ENCODE peak calls at places on chromosomes 3 and 15, in four cellular contexts. F, Q, G and O are unnamed samples.

GRCh38 chr3:156474560-156475389 is 80.1 kb downstream of the SSR3 start:
- DNase-seq in F (peak), Q (no peak), G (no peak), O (peak)

GRCh38 chr15:36029606-36030005 is 483.6 kb upstream of the DPH6 start:
- DNase-seq in F (no peak), Q (peak), G (peak), O (peak)

GRCh38 chr3:197392961-197393360 is 94.5 kb upstream of the DLG1 start:
- DNase-seq in F (no peak), Q (peak), G (no peak), O (no peak)

GRCh38 chr3:50254577-50255250 is 14.2 kb upstream of the SEMA3B start:
- DNase-seq in F (peak), Q (no peak), G (no peak), O (no peak)

GRCh38 chr3:185280572-185281365 is 26.9 kb upstream of the EHHADH start:
- DNase-seq in F (peak), Q (peak), G (peak), O (peak)

GRCh38 chr15:100670505-100671021 is 68.2 kb downstream of the ASB7 start:
- DNase-seq in F (no peak), Q (no peak), G (no peak), O (no peak)

GRCh38 chr3:185988080-185988815 is 50.4 kb upstream of the TRA2B start:
- DNase-seq in F (peak), Q (no peak), G (no peak), O (no peak)

GRCh38 chr3:32406481-32407408 is 15.1 kb downstream of the CMTM7 start:
- DNase-seq in F (no peak), Q (no peak), G (no peak), O (no peak)

GRCh38 chr3:94776401-94776915 is 713.6 kb downstream of the NSUN3 start:
- DNase-seq in F (no peak), Q (no peak), G (no peak), O (no peak)

GRCh38 chr3:61820306-61820992 is 259.1 kb downstream of the PTPRG start:
- DNase-seq in F (no peak), Q (no peak), G (no peak), O (no peak)

GRCh38 chr15:31487811-31488436 is 161.3 kb downstream of the KLF13 start:
- DNase-seq in F (no peak), Q (peak), G (no peak), O (no peak)

GRCh38 chr3:139107424-139108252 is 62.9 kb upstream of the PRR23C start:
- DNase-seq in F (no peak), Q (no peak), G (no peak), O (no peak)

GRCh38 chr3:183513046-183513706 is 42.3 kb downstream of the KLHL6 start:
- DNase-seq in F (no peak), Q (no peak), G (no peak), O (no peak)

GRCh38 chr15:78509726-78510312 is 2.4 kb downstream of the HYKK start:
- DNase-seq in F (no peak), Q (no peak), G (no peak), O (no peak)

GRCh38 chr15:78502641-78503040 is 4.7 kb upstream of the HYKK start:
- DNase-seq in F (no peak), Q (no peak), G (no peak), O (no peak)

GRCh38 chr15:78507831-78508160 is 419 bp downstream of the HYKK start:
- DNase-seq in F (no peak), Q (no peak), G (no peak), O (no peak)

GRCh38 chr15:78508272-78508671 is 895 bp downstream of the HYKK start:
- DNase-seq in F (no peak), Q (no peak), G (peak), O (no peak)

DNA sequence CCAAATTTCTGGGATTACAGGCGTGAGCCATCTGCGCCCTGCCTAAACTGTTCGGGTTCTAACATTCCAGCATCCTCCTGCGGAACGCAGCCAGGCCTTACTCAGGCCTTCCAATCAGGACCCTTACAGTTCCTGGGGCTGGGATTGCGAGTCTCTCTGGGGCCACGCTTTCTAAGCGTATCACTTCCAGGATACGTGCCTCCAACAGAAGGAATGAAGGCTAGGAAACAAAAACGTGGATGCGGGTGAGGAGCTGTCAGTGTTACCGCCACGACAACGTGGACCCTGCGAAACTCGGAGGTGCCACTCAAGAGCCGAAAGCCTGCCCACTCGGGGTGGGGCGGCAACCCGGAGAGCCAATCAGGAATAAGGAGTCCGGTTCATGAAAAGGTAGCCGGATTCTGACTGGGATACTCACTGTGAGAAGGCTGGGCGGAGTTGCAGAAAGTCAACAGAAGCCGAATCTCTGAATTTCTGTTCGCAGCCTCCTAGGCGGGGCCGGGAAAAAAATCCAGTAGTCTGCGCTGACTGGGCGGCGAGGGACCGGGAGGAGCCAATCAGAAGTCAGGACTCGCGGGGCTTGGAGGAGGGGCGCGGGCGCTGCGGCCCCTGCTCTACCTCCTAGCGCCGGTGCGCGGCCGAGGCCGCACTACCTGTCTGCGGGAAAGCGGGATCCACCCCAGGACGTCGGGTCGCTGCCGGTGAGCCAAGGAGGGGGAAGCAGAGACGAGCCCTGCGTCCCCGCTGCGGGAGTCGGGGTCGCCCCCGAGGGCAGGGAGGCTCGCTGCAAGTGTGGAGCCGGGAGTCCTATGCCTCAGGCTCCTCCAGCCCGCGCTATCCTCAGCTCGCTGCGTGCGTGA is at the start of gene HYKK:
- DNase-seq in F (peak), Q (peak), G (peak), O (peak)
- H3K23ac ChIP-seq in F (peak), Q (peak), G (no peak), O (no peak)

DNA sequence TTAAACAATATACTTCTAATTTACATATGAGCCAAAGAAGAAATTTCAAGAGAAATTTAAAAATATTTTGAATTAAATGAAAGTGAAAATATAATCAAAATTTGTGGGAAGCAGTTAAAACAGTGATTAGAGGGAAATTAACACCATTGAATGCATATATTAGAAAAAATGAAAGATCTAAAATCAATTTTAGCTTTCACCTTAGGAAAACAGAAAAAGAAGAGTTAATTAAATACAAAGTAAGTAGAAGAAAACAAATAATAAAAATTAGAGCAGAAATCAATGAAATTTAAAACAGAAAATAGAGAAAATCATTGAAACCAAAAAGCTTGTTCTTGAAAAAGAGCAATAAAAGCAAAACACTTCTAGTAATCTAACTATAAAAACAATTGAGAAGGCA is 38.6 kb upstream of the AP3B2 start:
- DNase-seq in F (no peak), Q (no peak), G (no peak), O (no peak)
- H2BK120ac ChIP-seq in F (no peak), Q (no peak), G (no peak), O (no peak)

DNA sequence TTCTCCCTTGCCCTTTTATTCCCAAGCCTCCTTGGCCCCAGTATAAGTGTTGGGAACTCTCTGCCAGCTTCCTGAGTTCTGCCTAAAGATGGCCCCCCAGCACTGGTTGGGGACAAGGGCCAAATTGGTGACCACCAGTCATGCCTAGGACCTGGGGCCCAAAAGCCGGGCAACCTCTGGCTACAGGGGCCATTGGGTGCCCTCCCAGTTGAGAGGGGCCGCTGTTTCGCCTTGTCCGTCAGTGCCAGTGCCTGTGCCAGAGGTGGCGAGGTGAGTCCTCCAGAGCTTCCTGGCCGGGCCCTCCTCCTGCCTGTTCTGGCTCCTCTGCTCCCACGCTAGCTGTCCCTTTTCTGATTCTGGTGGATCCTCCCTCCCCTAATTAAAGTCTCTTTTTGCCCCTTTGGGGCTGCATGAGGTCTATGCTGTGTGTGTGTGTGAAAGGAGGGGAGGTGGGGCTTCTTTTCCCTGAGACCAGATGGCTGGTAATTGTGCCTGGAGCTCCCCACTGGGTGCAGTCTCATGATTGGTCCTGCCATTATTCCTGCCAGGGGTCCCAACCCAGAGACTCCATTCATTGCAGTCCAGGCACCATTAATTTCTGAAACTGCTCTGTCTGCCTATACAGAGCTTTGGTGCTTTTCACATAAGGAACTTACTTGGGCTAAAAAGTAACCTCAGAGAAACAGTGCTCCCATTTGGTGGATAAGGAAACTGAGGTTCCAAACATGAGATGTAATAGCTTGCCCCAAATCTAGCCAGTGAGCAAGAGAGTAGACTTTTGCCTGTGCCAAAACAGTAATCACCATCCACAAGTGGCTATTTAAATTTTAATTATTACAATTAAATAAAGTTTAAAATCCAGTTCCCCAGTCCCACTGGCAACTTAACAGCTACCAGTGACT is 3.1 kb upstream of the TTLL3 start:
- DNase-seq in F (no peak), Q (no peak), G (no peak), O (no peak)
- H3K23ac ChIP-seq in F (no peak), Q (no peak), G (no peak), O (no peak)

GRCh38 chr3:112289011-112289410 is 5.0 kb downstream of the SLC9C1 start:
- DNase-seq in F (no peak), Q (no peak), G (no peak), O (no peak)

GRCh38 chr3:112297714-112298113 is 3.7 kb upstream of the SLC9C1 start:
- DNase-seq in F (no peak), Q (no peak), G (no peak), O (peak)

GRCh38 chr3:112298781-112299180 is 4.8 kb upstream of the SLC9C1 start:
- DNase-seq in F (no peak), Q (no peak), G (no peak), O (no peak)

GRCh38 chr3:112293368-112294321 is at the start of gene SLC9C1:
- DNase-seq in F (peak), Q (peak), G (peak), O (peak)
- H2BK120ac ChIP-seq in F (peak), Q (peak), G (no peak), O (no peak)

DNA sequence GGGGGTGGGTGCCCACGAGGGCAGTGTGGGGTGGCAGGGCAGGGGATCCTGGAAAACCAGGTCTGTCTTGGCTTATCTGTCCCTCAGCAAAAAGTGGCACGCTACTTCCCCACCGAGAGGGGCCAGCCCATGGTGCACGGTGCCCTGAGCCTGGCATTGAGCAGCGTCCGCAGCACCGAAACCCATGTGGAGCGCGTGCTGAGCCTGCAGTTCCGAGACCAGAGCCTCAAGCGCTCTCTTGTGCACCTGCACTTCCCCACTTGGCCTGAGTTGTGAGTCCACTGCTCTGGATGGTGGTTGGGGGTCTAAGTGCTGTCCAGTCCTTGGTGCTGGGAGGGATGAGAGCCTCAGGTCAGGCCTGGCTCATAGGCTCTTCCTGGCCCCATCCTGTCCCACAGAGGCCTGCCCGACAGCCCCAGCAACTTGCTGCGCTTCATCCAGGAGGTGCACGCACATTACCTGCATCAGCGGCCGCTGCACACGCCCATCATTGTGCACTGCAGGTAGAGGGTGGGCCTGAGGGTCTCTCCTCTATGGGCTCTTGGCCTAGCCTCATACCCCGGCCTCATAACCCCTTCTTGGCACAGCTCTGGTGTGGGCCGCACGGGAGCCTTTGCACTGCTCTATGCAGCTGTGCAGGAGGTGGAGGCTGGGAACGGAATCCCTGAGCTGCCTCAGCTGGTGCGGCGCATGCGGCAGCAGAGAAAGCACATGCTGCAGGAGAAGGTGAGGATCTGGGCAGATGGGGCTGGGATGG is 31.1 kb downstream of the PTPN23 start:
- DNase-seq in F (no peak), Q (no peak), G (no peak), O (no peak)
- H3K23ac ChIP-seq in F (no peak), Q (no peak), G (no peak), O (no peak)